ENCODE peak calls at places on chromosome X, in eight cellular contexts. K is prostate gland; J is activated CD4-positive, alpha-beta T cell treated with anti-CD3 and anti-CD28 coated beads, Interleukin-2, amount 50 U/mL, for 1 hour; H is IMR-90; R is head of caudate nucleus; A is NCI-H1105; C is MV-4-11; Z is T-helper 2 cell. P is an unnamed sample.

GRCh38 chrX:37453821-37454220 is 104.7 kb downstream of the PRRG1 start:
- DNase-seq in K (no peak), J (no peak), H (no peak), R (no peak), A (no peak), C (no peak), Z (no peak), P (no peak)

GRCh38 chrX:15838017-15838416 is 16.6 kb downstream of the AP1S2 start:
- DNase-seq in K (no peak), J (peak), H (no peak), R (no peak), A (no peak), C (no peak), Z (no peak), P (no peak)

GRCh38 chrX:67408423-67409079 is 135.3 kb upstream of the AR start:
- DNase-seq in K (no peak), J (no peak), H (no peak), R (no peak), A (no peak), C (no peak), Z (no peak), P (no peak)

GRCh38 chrX:123590842-123591491 is 141.9 kb downstream of the THOC2 start:
- DNase-seq in K (no peak), J (no peak), H (peak), R (no peak), A (no peak), C (no peak), Z (no peak), P (no peak)

GRCh38 chrX:154482786-154483185 is 3.6 kb downstream of the UBL4A start:
- DNase-seq in K (no peak), J (no peak), H (no peak), R (no peak), A (no peak), C (no peak), Z (no peak), P (no peak)

GRCh38 chrX:56248492-56248891 is 16.3 kb downstream of the KLF8 start:
- DNase-seq in K (peak), J (peak), H (peak), R (no peak), A (peak), C (peak), Z (peak), P (peak)

GRCh38 chrX:14630724-14631123 is 101.4 kb downstream of the GLRA2 start:
- DNase-seq in K (no peak), J (no peak), H (no peak), R (no peak), A (no peak), C (no peak), Z (no peak), P (no peak)

GRCh38 chrX:74382613-74383012 is 38.7 kb upstream of the SLC16A2 start:
- DNase-seq in K (peak), J (peak), H (peak), R (peak), A (peak), C (peak), Z (peak), P (peak)

GRCh38 chrX:46278591-46278990 is 266.6 kb downstream of the ZNF674 start:
- DNase-seq in K (no peak), J (no peak), H (no peak), R (no peak), A (no peak), C (no peak), Z (no peak), P (no peak)

GRCh38 chrX:15619053-15619772 is 18.5 kb upstream of the ACE2 start:
- DNase-seq in K (peak), J (no peak), H (peak), R (no peak), A (no peak), C (no peak), Z (no peak), P (no peak)

P was measured in NCI-H2227 treated with DMSO at 0.1 percent for 48 hours.